ENCODE peak calls at places on chromosomes 12 and 14, in ten cellular contexts. O is nucleus accumbens; E is HL-60; W is adrenal gland; U is NCI-H1436; P is left cardiac atrium; J is GM19239; G is stimulated activated CD4-positive, alpha-beta T cell treated with anti-CD3 and anti-CD28 coated beads, Interleukin-1b, Interleukin-23, amount 100 ng/mL, for 1 hour; Y is heart left ventricle; B is ovary. L is an unnamed sample.

GRCh38 chr12:29492884-29493283 is 4.6 kb downstream of the OVCH1 start:
- DNase-seq in O (no peak), E (no peak), W (no peak), U (no peak), P (no peak), J (no peak), G (no peak), Y (no peak), B (no peak), L (no peak)

GRCh38 chr12:96048392-96048969 is 13.1 kb upstream of the LTA4H start:
- DNase-seq in O (no peak), E (no peak), W (no peak), U (no peak), P (no peak), J (no peak), G (no peak), Y (no peak), B (no peak), L (no peak)

GRCh38 chr12:96198970-96199369 is 4.8 kb downstream of the ELK3 start:
- DNase-seq in O (no peak), E (no peak), W (no peak), U (no peak), P (no peak), J (no peak), G (no peak), Y (no peak), B (no peak), L (no peak)

GRCh38 chr12:92094751-92095161 is 50.9 kb downstream of the BTG1 start:
- DNase-seq in O (no peak), E (no peak), W (no peak), U (no peak), P (no peak), J (no peak), G (no peak), Y (no peak), B (no peak), L (no peak)

GRCh38 chr12:67661311-67662011 is 12.9 kb downstream of the DYRK2 start:
- DNase-seq in O (no peak), E (no peak), W (no peak), U (no peak), P (no peak), J (no peak), G (no peak), Y (no peak), B (no peak), L (no peak)

GRCh38 chr14:34052658-34053014 is 101.8 kb upstream of the EGLN3 start:
- DNase-seq in O (no peak), E (no peak), W (peak), U (no peak), P (no peak), J (no peak), G (no peak), Y (no peak), B (no peak), L (no peak)

GRCh38 chr14:21087294-21088091 is 11.0 kb downstream of the ZNF219 start:
- DNase-seq in O (peak), E (peak), W (no peak), U (peak), P (no peak), J (peak), G (no peak), Y (no peak), B (no peak), L (no peak)

GRCh38 chr12:52515927-52516831 is 4.0 kb downstream of the KRT5 start:
- DNase-seq in O (no peak), E (no peak), W (no peak), U (no peak), P (no peak), J (no peak), G (no peak), Y (no peak), B (no peak), L (no peak)

GRCh38 chr12:97148941-97149559 is 242.0 kb downstream of the NEDD1 start:
- DNase-seq in O (no peak), E (peak), W (peak), U (peak), P (peak), J (peak), G (peak), Y (peak), B (peak), L (peak)

GRCh38 chr12:116538682-116539264 is 20.4 kb upstream of the MAP1LC3B2 start:
- DNase-seq in O (no peak), E (no peak), W (no peak), U (no peak), P (no peak), J (no peak), G (no peak), Y (peak), B (no peak), L (no peak)

GRCh38 chr14:98187302-98187701 is 1084.7 kb downstream of the BCL11B start:
- DNase-seq in O (no peak), E (no peak), W (no peak), U (no peak), P (no peak), J (no peak), G (no peak), Y (no peak), B (no peak), L (no peak)

GRCh38 chr14:89571502-89571901 is 154.5 kb upstream of the FOXN3 start:
- DNase-seq in O (no peak), E (no peak), W (no peak), U (no peak), P (no peak), J (no peak), G (no peak), Y (no peak), B (no peak), L (no peak)

GRCh38 chr12:27627123-27627835 is 69.0 kb upstream of the REP15 start:
- DNase-seq in O (no peak), E (peak), W (no peak), U (no peak), P (no peak), J (no peak), G (no peak), Y (no peak), B (peak), L (no peak)

GRCh38 chr14:103597623-103598372 is 31.2 kb upstream of the KLC1 start:
- DNase-seq in O (peak), E (no peak), W (no peak), U (no peak), P (peak), J (no peak), G (no peak), Y (peak), B (no peak), L (no peak)

GRCh38 chr14:70143306-70143705 is 45.4 kb downstream of the SLC8A3 start:
- DNase-seq in O (no peak), E (no peak), W (no peak), U (no peak), P (no peak), J (no peak), G (no peak), Y (no peak), B (no peak), L (no peak)

GRCh38 chr12:132218915-132219314 is 74.7 kb downstream of the NOC4L start:
- DNase-seq in O (no peak), E (peak), W (no peak), U (peak), P (peak), J (peak), G (peak), Y (no peak), B (no peak), L (peak)

GRCh38 chr12:110992909-110993308 is 72.5 kb upstream of the MYL2 start:
- DNase-seq in O (no peak), E (no peak), W (no peak), U (no peak), P (no peak), J (no peak), G (no peak), Y (no peak), B (no peak), L (no peak)

GRCh38 chr12:19454837-19455236 is 15.5 kb downstream of the AEBP2 start:
- DNase-seq in O (no peak), E (no peak), W (no peak), U (no peak), P (no peak), J (no peak), G (no peak), Y (no peak), B (no peak), L (no peak)

GRCh38 chr14:23366163-23366921 is 1.4 kb upstream of the EFS start:
- DNase-seq in O (peak), E (no peak), W (peak), U (peak), P (peak), J (no peak), G (no peak), Y (peak), B (peak), L (peak)

GRCh38 chr14:92223027-92223426 is 99.9 kb upstream of the SLC24A4 start:
- DNase-seq in O (no peak), E (no peak), W (no peak), U (no peak), P (no peak), J (no peak), G (no peak), Y (peak), B (no peak), L (no peak)

GRCh38 chr14:53496668-53497067 is 343.5 kb upstream of the DDHD1 start:
- DNase-seq in O (no peak), E (no peak), W (no peak), U (no peak), P (no peak), J (no peak), G (no peak), Y (no peak), B (no peak), L (no peak)

GRCh38 chr12:94873368-94874085 is 130.0 kb downstream of the NDUFA12 start:
- DNase-seq in O (no peak), E (no peak), W (peak), U (no peak), P (peak), J (peak), G (no peak), Y (peak), B (peak), L (peak)

GRCh38 chr12:45458238-45458637 is 242.3 kb downstream of the ANO6 start:
- DNase-seq in O (no peak), E (no peak), W (no peak), U (no peak), P (no peak), J (no peak), G (no peak), Y (no peak), B (no peak), L (no peak)

GRCh38 chr12:130775953-130776856 is 60.1 kb upstream of the RIMBP2 start:
- DNase-seq in O (peak), E (no peak), W (peak), U (no peak), P (peak), J (no peak), G (peak), Y (peak), B (peak), L (no peak)

GRCh38 chr12:52356762-52357580 is 10.3 kb downstream of the KRT85 start:
- DNase-seq in O (no peak), E (no peak), W (no peak), U (no peak), P (no peak), J (no peak), G (no peak), Y (no peak), B (no peak), L (no peak)

GRCh38 chr14:104395276-104395675 is 184.3 kb upstream of the C14orf180 start:
- DNase-seq in O (no peak), E (no peak), W (no peak), U (no peak), P (no peak), J (no peak), G (no peak), Y (no peak), B (no peak), L (no peak)

GRCh38 chr12:53944209-53944608 is 5.6 kb downstream of the HOXC13 start:
- DNase-seq in O (no peak), E (no peak), W (no peak), U (no peak), P (no peak), J (no peak), G (no peak), Y (no peak), B (no peak), L (no peak)

GRCh38 chr12:6228535-6229223 is 28.5 kb downstream of the CD9 start:
- DNase-seq in O (no peak), E (no peak), W (no peak), U (no peak), P (peak), J (no peak), G (no peak), Y (peak), B (no peak), L (no peak)

GRCh38 chr12:67658486-67658885 is 9.9 kb downstream of the DYRK2 start:
- DNase-seq in O (no peak), E (no peak), W (no peak), U (no peak), P (no peak), J (no peak), G (no peak), Y (no peak), B (no peak), L (no peak)

GRCh38 chr12:132115500-132115899 is 28.6 kb downstream of the DDX51 start:
- DNase-seq in O (no peak), E (no peak), W (no peak), U (no peak), P (no peak), J (no peak), G (no peak), Y (no peak), B (no peak), L (no peak)